ENCODE peak calls at places on chromosomes 2 and 18, in six cellular contexts. Y is K562, A is transverse colon, W is left ventricle myocardium inferior, F is fibroblast of lung, C is fibroblast of villous mesenchyme. V is an unnamed sample.

GRCh38 chr18:74294526-74294925 is 2.8 kb upstream of the CYB5A start:
- DNase-seq in Y (no peak), A (no peak), W (no peak), F (peak; percentile 58), C (no peak), V (no peak)

GRCh38 chr18:44895176-44895798 is 214.6 kb downstream of the SETBP1 start:
- DNase-seq in Y (peak; percentile 22), A (peak; percentile 76), W (peak; percentile 28), F (peak; percentile 59), C (peak; percentile 76), V (peak; percentile 70)

GRCh38 chr2:44970846-44971450 is 29.4 kb downstream of the SIX3 start:
- DNase-seq in Y (no peak), A (no peak), W (no peak), F (peak; percentile 40), C (no peak), V (peak; percentile 66)

GRCh38 chr2:207528980-207529329 is 807 bp upstream of the CREB1 start:
- DNase-seq in Y (peak; percentile 41), A (peak; percentile 53), W (no peak), F (peak; percentile 44), C (peak; percentile 51), V (peak; percentile 42)

GRCh38 chr2:25567406-25567805 is 106.0 kb downstream of the DTNB start:
- DNase-seq in Y (peak; percentile 22), A (no peak), W (no peak), F (peak; percentile 50), C (peak; percentile 55), V (peak; percentile 70)

GRCh38 chr18:59640721-59641120 is 56.5 kb downstream of the CCBE1 start:
- DNase-seq in Y (no peak), A (no peak), W (no peak), F (peak; percentile 39), C (no peak), V (no peak)

GRCh38 chr2:143246815-143247744 is 117.9 kb downstream of the ARHGAP15 start:
- DNase-seq in Y (no peak), A (peak; percentile 13), W (no peak), F (no peak), C (no peak), V (no peak)

GRCh38 chr2:121635371-121635770 is 13.9 kb downstream of the CLASP1 start:
- DNase-seq in Y (peak; percentile 29), A (no peak), W (no peak), F (no peak), C (peak; percentile 27), V (peak; percentile 55)

GRCh38 chr2:42345986-42346385 is 15.0 kb downstream of the COX7A2L start:
- DNase-seq in Y (no peak), A (no peak), W (no peak), F (no peak), C (no peak), V (no peak)

GRCh38 chr2:45797451-45798230 is 146.2 kb downstream of the PRKCE start:
- DNase-seq in Y (no peak), A (no peak), W (no peak), F (peak; percentile 69), C (peak; percentile 85), V (no peak)

GRCh38 chr2:219561179-219562048 is 9.9 kb downstream of the OBSL1 start:
- DNase-seq in Y (no peak), A (no peak), W (no peak), F (no peak), C (no peak), V (no peak)

GRCh38 chr2:188721231-188721630 is 252.9 kb upstream of the COL3A1 start:
- DNase-seq in Y (no peak), A (no peak), W (no peak), F (peak; percentile 6), C (peak; percentile 65), V (peak; percentile 5)

GRCh38 chr18:54358495-54358793 is 738 bp downstream of the C18orf54 start:
- DNase-seq in Y (peak; percentile 36), A (no peak), W (peak; percentile 16), F (peak; percentile 20), C (peak; percentile 40), V (peak; percentile 29)

GRCh38 chr18:45521777-45522176 is 93.5 kb upstream of the SLC14A2 start:
- DNase-seq in Y (no peak), A (no peak), W (no peak), F (peak; percentile 75), C (peak; percentile 20), V (peak; percentile 64)

GRCh38 chr2:45684756-45685155 is 33.3 kb downstream of the PRKCE start:
- DNase-seq in Y (no peak), A (no peak), W (no peak), F (no peak), C (no peak), V (no peak)

GRCh38 chr2:198640463-198640862 is 817.3 kb downstream of the SATB2 start:
- DNase-seq in Y (no peak), A (no peak), W (no peak), F (no peak), C (no peak), V (no peak)

GRCh38 chr2:64622443-64623231 is 31.1 kb downstream of the SERTAD2 start:
- DNase-seq in Y (no peak), A (no peak), W (no peak), F (no peak), C (no peak), V (peak; percentile 29)

GRCh38 chr2:241943961-241944575 is 74.5 kb downstream of the RTP5 start:
- DNase-seq in Y (no peak), A (no peak), W (no peak), F (no peak), C (no peak), V (no peak)

GRCh38 chr2:210189452-210190143 is 18.4 kb upstream of the KANSL1L start:
- DNase-seq in Y (no peak), A (no peak), W (no peak), F (no peak), C (no peak), V (no peak)

GRCh38 chr2:121532347-121532766 is 1.7 kb downstream of the RNU4ATAC start:
- DNase-seq in Y (peak; percentile 38), A (no peak), W (no peak), F (peak; percentile 74), C (peak; percentile 81), V (peak; percentile 70)

GRCh38 chr2:9809448-9810088 is 33.7 kb upstream of the TAF1B start:
- DNase-seq in Y (no peak), A (peak; percentile 60), W (no peak), F (no peak), C (no peak), V (no peak)

GRCh38 chr2:150042844-150043503 is 444.5 kb downstream of the RND3 start:
- DNase-seq in Y (no peak), A (no peak), W (no peak), F (no peak), C (no peak), V (no peak)

GRCh38 chr2:45337396-45337795 is 273.7 kb downstream of the SRBD1 start:
- DNase-seq in Y (no peak), A (no peak), W (no peak), F (no peak), C (no peak), V (no peak)

GRCh38 chr2:85584857-85585780 is 888 bp downstream of the VAMP5 start:
- DNase-seq in Y (peak; percentile 71), A (peak; percentile 54), W (no peak), F (peak; percentile 65), C (peak; percentile 55), V (peak; percentile 70)

GRCh38 chr2:85583667-85584353 is 421 bp upstream of the VAMP5 start:
- DNase-seq in Y (no peak), A (no peak), W (no peak), F (no peak), C (peak; percentile 28), V (no peak)

GRCh38 chr2:85585781-85586105 is 1.5 kb downstream of the VAMP5 start:
- DNase-seq in Y (peak; percentile 34), A (no peak), W (no peak), F (peak; percentile 89), C (peak; percentile 64), V (peak; percentile 36)

GRCh38 chr2:85582467-85582866 is 1.8 kb upstream of the VAMP5 start:
- DNase-seq in Y (no peak), A (no peak), W (no peak), F (no peak), C (no peak), V (no peak)

GRCh38 chr2:85584354-85584856 is at the start of gene VAMP5:
- DNase-seq in Y (no peak), A (peak; percentile 51), W (peak; percentile 58), F (peak; percentile 32), C (peak; percentile 27), V (peak; percentile 22)
- TF ChIP-seq CTCF in Y (no peak), A (no peak), W (no peak), F (no peak), C (no peak), V (no peak)

GRCh38 chr18:12317664-12318333 is 9.8 kb downstream of the TUBB6 start:
- DNase-seq in Y (peak; percentile 5), A (no peak), W (no peak), F (peak; percentile 57), C (peak; percentile 62), V (peak; percentile 78)

GRCh38 chr18:12315911-12316310 is 7.9 kb downstream of the TUBB6 start:
- DNase-seq in Y (no peak), A (no peak), W (peak; percentile 73), F (no peak), C (no peak), V (no peak)

GRCh38 chr18:12313530-12314245 is 5.6 kb downstream of the TUBB6 start:
- DNase-seq in Y (peak; percentile 3), A (no peak), W (no peak), F (no peak), C (no peak), V (no peak)

GRCh38 chr18:12314586-12315305 is 6.7 kb downstream of the TUBB6 start:
- DNase-seq in Y (no peak), A (no peak), W (no peak), F (no peak), C (no peak), V (no peak)

GRCh38 chr18:12315481-12315880 is 7.4 kb downstream of the TUBB6 start:
- DNase-seq in Y (no peak), A (no peak), W (no peak), F (no peak), C (no peak), V (peak; percentile 52)
- H3K4me3 ChIP-seq in Y (no peak overlapping the region), A (no peak overlapping the region), W (no peak overlapping the region), F (no peak overlapping the region), C (no peak overlapping the region), V (no peak overlapping the region)

DNA sequence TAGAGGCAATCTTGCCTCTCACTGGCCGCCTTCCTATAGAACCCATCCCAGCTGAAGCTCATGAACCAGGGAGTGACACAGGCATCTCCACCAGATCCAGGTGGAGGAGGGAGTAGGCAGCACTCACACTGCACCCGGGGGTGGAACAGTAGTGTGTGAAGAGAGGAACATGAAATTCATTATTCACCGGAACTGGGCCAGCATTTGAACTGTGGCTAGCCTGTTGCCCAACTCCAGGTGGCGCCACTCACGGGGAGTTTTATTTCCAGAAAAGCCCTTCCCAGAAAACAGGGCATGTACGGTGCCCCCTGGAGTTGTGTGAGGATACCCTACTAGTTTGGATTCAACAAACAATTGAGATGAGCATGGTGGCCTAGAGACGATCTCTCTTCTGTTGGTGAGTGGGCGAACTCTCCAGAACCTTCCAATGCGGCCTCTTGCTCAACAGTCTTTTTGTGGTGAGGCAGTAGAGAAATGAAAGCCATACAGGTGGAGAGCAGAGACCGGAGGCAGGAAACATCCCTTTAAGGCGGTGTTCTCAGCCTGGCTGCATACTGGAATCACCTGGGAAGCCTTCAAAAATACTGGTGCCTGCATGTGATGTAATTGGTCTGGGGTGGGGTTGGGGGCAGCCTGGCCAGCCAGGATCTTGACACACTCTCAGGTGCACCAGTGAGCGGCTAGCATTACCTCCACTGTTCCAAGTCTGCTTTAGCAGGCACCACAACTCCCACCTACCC is 73.5 kb upstream of the NEDD4L start:
- DNase-seq in Y (peak; percentile 22), A (no peak), W (no peak), F (no peak), C (no peak), V (no peak)
- TF ChIP-seq CTCF in Y (peak; percentile 74), A (peak; percentile 19), W (no peak), F (peak; percentile 40), C (peak; percentile 19), V (peak; percentile 44)

GRCh38 chr2:176174850-176175728 is 13.4 kb upstream of the HOXD1 start:
- DNase-seq in Y (peak; percentile 54), A (peak; percentile 45), W (no peak), F (peak; percentile 65), C (no peak), V (no peak)
- H3K4me3 ChIP-seq in Y (no peak overlapping the region), A (peak overlapping the region; percentile 11), W (no peak overlapping the region), F (no peak overlapping the region), C (peak overlapping the region; percentile 9), V (no peak overlapping the region)

V was measured in cardiac fibroblast.